ENCODE peak calls at places on chromosomes 13 and 19, in eight cellular contexts. B is transverse colon, C is left ventricle myocardium inferior, W is GM12865, V is nephron progenitor cell, H is WTC11, O is mesothelial cell of epicardium, S is tibial artery. Q is an unnamed sample.

GRCh38 chr13:50892162-50892944 is 17.2 kb upstream of the RNASEH2B start:
- DNase-seq in H (no peak), W (peak), V (no peak), O (no peak), C (no peak), S (no peak), B (peak), Q (no peak)

GRCh38 chr19:55362174-55362989 is 678 bp downstream of the GARIN5B start:
- DNase-seq in W (no peak), B (no peak), O (no peak), H (no peak), V (no peak), S (no peak), C (no peak), Q (no peak)

GRCh38 chr13:41231786-41232185 is 31.6 kb downstream of the MTRF1 start:
- DNase-seq in H (no peak), B (peak), W (peak), O (no peak), C (peak), S (no peak), V (peak), Q (peak)

GRCh38 chr13:98478134-98479129 is 98.5 kb downstream of the STK24 start:
- DNase-seq in W (peak), C (no peak), O (no peak), S (no peak), B (no peak), V (peak), H (no peak), Q (no peak)

GRCh38 chr19:3517638-3518037 is 11.5 kb downstream of the FZR1 start:
- DNase-seq in S (no peak), V (no peak), H (no peak), W (no peak), O (no peak), B (no peak), C (no peak), Q (no peak)

GRCh38 chr13:44243198-44243852 is 130.3 kb upstream of the SERP2 start:
- DNase-seq in B (peak), C (no peak), O (no peak), H (peak), V (peak), S (no peak), W (peak), Q (peak)

GRCh38 chr19:48887861-48888612 is 10.5 kb downstream of the TULP2 start:
- DNase-seq in C (no peak), S (no peak), V (no peak), W (no peak), O (no peak), H (peak), B (no peak), Q (no peak)

GRCh38 chr19:3548594-3548993 is 8.8 kb downstream of the MFSD12 start:
- DNase-seq in V (no peak), W (no peak), O (no peak), H (no peak), S (no peak), B (no peak), C (no peak), Q (no peak)

GRCh38 chr13:38518328-38518727 is 168.5 kb upstream of the FREM2 start:
- DNase-seq in W (peak), V (no peak), S (no peak), O (no peak), B (no peak), H (no peak), C (no peak), Q (no peak)

GRCh38 chr13:35736876-35737275 is 260.4 kb upstream of the MAB21L1 start:
- DNase-seq in W (no peak), S (no peak), H (no peak), V (no peak), C (no peak), O (no peak), B (no peak), Q (no peak)

GRCh38 chr19:8306235-8307054 is 1.7 kb downstream of the CD320 start:
- DNase-seq in H (peak), B (peak), W (no peak), V (no peak), O (no peak), S (peak), C (no peak), Q (no peak)

GRCh38 chr13:39049274-39049673 is 11.0 kb downstream of the NHLRC3 start:
- DNase-seq in H (no peak), C (no peak), S (no peak), O (no peak), B (no peak), W (no peak), V (no peak), Q (no peak)

GRCh38 chr13:102847272-102848234 is 1.7 kb downstream of the ERCC5 start:
- DNase-seq in B (no peak), W (peak), H (no peak), O (no peak), V (no peak), S (no peak), C (no peak), Q (no peak)

GRCh38 chr13:46373623-46374022 is 13.4 kb downstream of the RUBCNL start:
- DNase-seq in O (no peak), S (no peak), W (no peak), B (peak), H (no peak), V (no peak), C (no peak), Q (no peak)

GRCh38 chr13:62704795-62705329 is 1289.2 kb upstream of the PCDH20 start:
- DNase-seq in B (no peak), O (no peak), W (no peak), H (no peak), S (no peak), C (no peak), V (no peak), Q (no peak)

GRCh38 chr19:52345162-52345561 is 9.1 kb downstream of the ZNF610 start:
- DNase-seq in H (no peak), B (no peak), W (no peak), O (no peak), V (no peak), S (no peak), C (no peak), Q (no peak)

GRCh38 chr13:30798776-30799625 is 63.7 kb downstream of the ALOX5AP start:
- DNase-seq in W (no peak), S (no peak), H (no peak), B (no peak), V (no peak), O (no peak), C (no peak), Q (no peak)

GRCh38 chr19:33220115-33220514 is 5.5 kb downstream of the SLC7A10 start:
- DNase-seq in C (no peak), H (no peak), S (no peak), V (no peak), O (no peak), B (no peak), W (no peak), Q (no peak)

GRCh38 chr13:30329009-30329585 is 21.7 kb upstream of the KATNAL1 start:
- DNase-seq in H (no peak), V (no peak), C (no peak), B (no peak), O (no peak), S (no peak), W (no peak), Q (no peak)

GRCh38 chr13:37526710-37527446 is 71.7 kb downstream of the POSTN start:
- DNase-seq in V (no peak), S (no peak), C (no peak), B (no peak), H (no peak), W (no peak), O (no peak), Q (no peak)

GRCh38 chr19:892243-892996 is 567 bp downstream of the MED16 start:
- DNase-seq in V (peak), O (no peak), H (peak), C (no peak), B (peak), S (no peak), W (peak), Q (peak)

GRCh38 chr19:16473875-16474397 is 2.2 kb upstream of the EPS15L1 start:
- DNase-seq in B (no peak), V (no peak), S (no peak), C (no peak), H (no peak), W (no peak), O (no peak), Q (no peak)

GRCh38 chr19:16472992-16473391 is 1.2 kb upstream of the EPS15L1 start:
- DNase-seq in H (no peak), C (no peak), W (no peak), B (no peak), O (no peak), S (no peak), V (no peak), Q (no peak)

GRCh38 chr19:16482745-16483144 is 11.0 kb upstream of the EPS15L1 start:
- DNase-seq in O (no peak), B (no peak), C (no peak), S (no peak), H (no peak), V (no peak), W (no peak), Q (no peak)

GRCh38 chr19:16476401-16476800 is 4.6 kb upstream of the EPS15L1 start:
- DNase-seq in W (no peak), O (no peak), V (no peak), C (no peak), S (no peak), B (no peak), H (no peak), Q (no peak)

GRCh38 chr19:16477311-16477710 is 5.5 kb upstream of the EPS15L1 start:
- DNase-seq in V (no peak), W (no peak), C (no peak), B (no peak), H (no peak), O (no peak), S (no peak), Q (no peak)
- TF ChIP-seq CTCF in V (no peak), W (no peak), C (no peak), B (no peak), H (no peak), O (no peak), S (no peak), Q (no peak)

GRCh38 chr19:29815231-29815630 is 3.4 kb downstream of the CCNE1 start:
- DNase-seq in C (no peak), V (no peak), W (peak), H (no peak), O (no peak), S (no peak), B (peak), Q (no peak)
- TF ChIP-seq CTCF in C (no peak), V (no peak), W (peak), H (no peak), O (no peak), S (no peak), B (no peak), Q (no peak)

GRCh38 chr13:27665333-27665732 is 43.6 kb downstream of the POLR1D start:
- DNase-seq in H (no peak), V (no peak), B (no peak), C (no peak), S (no peak), W (no peak), O (no peak), Q (no peak)
- TF ChIP-seq CTCF in H (no peak), V (no peak), B (no peak), C (peak), S (no peak), W (no peak), O (no peak), Q (no peak)

DNA sequence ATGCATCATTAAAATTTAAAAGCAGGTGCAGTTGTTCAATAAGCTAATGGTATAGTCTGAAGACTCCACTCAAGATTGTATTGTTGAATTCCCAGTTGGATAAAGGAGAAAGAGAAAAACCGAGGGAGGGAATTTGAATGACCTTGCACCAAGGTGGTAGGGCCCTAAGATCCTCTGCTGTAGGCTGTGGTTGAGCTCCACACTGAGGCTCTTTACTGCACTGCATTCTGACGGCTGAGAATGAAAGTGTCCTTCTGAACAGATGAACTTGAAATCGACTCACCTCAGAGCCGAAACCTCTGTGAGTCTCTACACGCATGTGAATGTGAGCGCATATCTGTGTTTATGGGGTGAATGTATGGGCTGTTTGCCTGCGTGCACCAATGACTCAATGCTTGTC is 388.9 kb upstream of the DACH1 start:
- DNase-seq in V (peak), C (no peak), B (peak), S (no peak), W (peak), H (peak), O (no peak), Q (peak)
- TF ChIP-seq CTCF in V (peak), C (peak), B (peak), S (no peak), W (peak), H (peak), O (no peak), Q (no peak)

DNA sequence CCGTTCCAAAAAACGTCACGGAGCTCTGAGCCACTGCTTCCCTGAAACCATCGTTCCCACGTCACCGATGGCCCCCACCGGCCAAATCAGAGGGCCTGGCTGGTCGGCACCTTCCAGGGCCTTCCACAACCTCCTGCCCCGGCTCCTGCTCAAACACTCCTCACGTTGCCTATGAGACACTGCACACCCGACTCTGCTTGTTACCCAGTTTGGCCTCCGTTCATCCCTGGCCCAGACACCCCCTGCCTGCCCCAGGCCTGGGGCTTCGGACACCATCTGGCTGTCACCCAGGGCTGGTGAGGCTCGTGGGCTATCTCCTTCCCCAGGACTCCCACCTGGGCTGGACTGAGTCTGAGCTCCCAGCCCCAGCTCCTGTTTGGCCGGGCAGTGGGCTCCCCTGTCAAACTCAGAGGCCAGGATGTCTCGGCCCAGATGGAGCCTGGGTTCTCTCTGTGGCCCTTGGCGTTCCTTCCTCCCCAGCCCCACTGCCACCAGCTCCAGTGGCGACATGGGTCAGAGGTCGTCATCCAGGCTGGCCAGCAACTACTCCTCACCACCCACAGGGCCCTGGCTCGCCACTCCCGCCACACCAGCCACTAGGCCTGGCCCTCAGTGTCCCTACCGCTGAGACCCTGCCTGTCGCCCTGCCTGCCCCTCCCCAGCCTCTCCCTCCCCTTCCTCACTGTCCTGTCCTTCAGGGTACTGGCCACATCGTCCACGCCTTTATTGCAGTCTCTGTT is 17.7 kb downstream of the CERS1 start:
- DNase-seq in W (no peak), V (no peak), S (no peak), B (no peak), H (no peak), C (no peak), O (no peak), Q (no peak)
- TF ChIP-seq CTCF in W (no peak), V (no peak), S (no peak), B (no peak), H (no peak), C (no peak), O (no peak), Q (no peak)

GRCh38 chr19:41377977-41378707 is 1.8 kb downstream of the TMEM91 start:
- DNase-seq in S (no peak), V (peak), H (peak), W (peak), C (no peak), O (no peak), B (no peak), Q (no peak)
- TF ChIP-seq CTCF in S (no peak), V (no peak), H (no peak), W (peak), C (no peak), O (no peak), B (no peak), Q (no peak)

GRCh38 chr19:45527731-45528130 is 20.5 kb downstream of the VASP start:
- DNase-seq in S (no peak), H (peak), V (no peak), C (no peak), O (no peak), B (no peak), W (no peak), Q (peak)

GRCh38 chr19:45526971-45527370 is 19.7 kb downstream of the VASP start:
- DNase-seq in C (no peak), V (no peak), W (no peak), O (no peak), H (no peak), B (no peak), S (no peak), Q (no peak)

GRCh38 chr19:45531349-45531748 is 24.1 kb downstream of the VASP start:
- DNase-seq in W (no peak), O (no peak), V (no peak), H (no peak), B (no peak), S (no peak), C (no peak), Q (no peak)

GRCh38 chr19:45528149-45528743 is 21.0 kb downstream of the VASP start:
- DNase-seq in O (no peak), B (no peak), W (no peak), H (peak), C (no peak), S (no peak), V (no peak), Q (peak)

GRCh38 chr19:45528744-45529453 is 21.6 kb downstream of the VASP start:
- DNase-seq in C (no peak), O (no peak), W (no peak), V (peak), B (peak), S (no peak), H (peak), Q (peak)
- TF ChIP-seq CTCF in C (no peak), O (no peak), W (no peak), V (no peak), B (no peak), S (no peak), H (no peak), Q (no peak)

DNA sequence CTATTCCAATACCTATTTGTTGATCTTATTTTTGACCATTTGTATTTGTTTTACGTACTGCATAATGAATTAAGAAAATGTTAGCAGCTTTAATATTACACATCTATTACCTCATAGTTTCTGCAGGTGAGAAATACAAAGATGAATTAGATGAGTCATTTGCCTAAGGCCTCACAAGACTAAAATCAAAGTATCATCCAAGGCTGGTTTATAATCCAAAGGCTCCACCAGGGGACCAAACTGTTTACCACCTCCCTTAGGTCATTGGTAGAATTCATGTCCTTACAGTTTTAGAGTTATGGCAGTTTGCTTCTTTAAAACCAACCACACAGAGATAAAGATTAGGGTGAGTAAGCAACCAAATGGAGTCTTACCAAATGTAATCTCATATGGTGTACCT is 848.1 kb downstream of the SLITRK6 start:
- DNase-seq in V (no peak), C (no peak), B (no peak), H (no peak), W (no peak), O (no peak), S (no peak), Q (no peak)
- TF ChIP-seq CTCF in V (no peak), C (no peak), B (no peak), H (no peak), W (no peak), O (no peak), S (no peak), Q (no peak)

DNA sequence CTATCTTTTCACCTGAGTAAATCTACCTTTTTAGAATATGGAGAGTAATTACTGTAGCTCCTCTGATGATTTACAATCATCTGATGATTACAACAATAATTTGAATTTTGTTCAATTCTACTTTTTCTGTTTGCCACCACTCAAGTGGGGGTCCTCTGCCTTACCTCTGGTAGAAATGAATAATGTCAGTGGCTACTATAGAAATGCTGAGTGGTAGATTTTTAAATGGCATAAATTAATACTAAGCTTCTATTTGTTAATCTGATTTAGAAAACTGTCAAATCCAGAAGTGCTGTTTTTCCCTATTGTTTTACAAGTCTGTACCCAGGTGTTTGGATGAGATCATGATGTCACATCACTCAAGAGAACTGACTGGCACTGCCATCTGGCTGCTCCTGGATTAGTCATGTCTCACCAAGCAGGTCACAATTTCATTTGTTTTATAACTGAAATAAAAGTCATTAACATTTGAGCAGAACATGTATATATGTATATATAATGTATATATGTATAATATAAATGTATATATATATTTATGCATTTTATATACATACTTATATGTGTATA is 494.8 kb downstream of the TBC1D4 start:
- DNase-seq in O (no peak), V (no peak), S (no peak), H (no peak), C (no peak), W (no peak), B (no peak), Q (no peak)
- TF ChIP-seq CTCF in O (no peak), V (no peak), S (no peak), H (no peak), C (no peak), W (no peak), B (no peak), Q (no peak)